ENCODE peak calls at places on chromosomes 6 and 20, in eight cellular contexts. K is stomach, M is SK-N-SH, V is sigmoid colon, I is tibial nerve, X is HepG2, J is A549, Z is transverse colon. P is an unnamed sample. For H3K4me1, the result is how much of the 10 kb centered on the place peaks cover.

GRCh38 chr20:56069016-56069415 is 63.7 kb upstream of the CBLN4 start:
- DNase-seq in I (no peak), K (no peak), J (no peak), Z (no peak), M (no peak), V (no peak), X (no peak), P (no peak)

GRCh38 chr6:27668442-27669275 is 195.8 kb upstream of the ZNF184 start:
- DNase-seq in X (peak), V (no peak), Z (peak), K (no peak), M (peak), I (no peak), J (no peak), P (peak)

GRCh38 chr20:21102691-21103311 is 3.4 kb downstream of the LINC00237 start:
- DNase-seq in Z (peak), V (peak), J (no peak), X (no peak), K (peak), M (peak), I (no peak), P (no peak)

GRCh38 chr6:144264270-144265060 is 20.7 kb upstream of the UTRN start:
- DNase-seq in K (no peak), V (no peak), J (peak), M (no peak), Z (no peak), I (no peak), X (peak), P (peak)

GRCh38 chr20:56964886-56965285 is 301.6 kb downstream of the BMP7 start:
- DNase-seq in X (no peak), I (no peak), Z (no peak), K (no peak), J (no peak), V (no peak), M (no peak), P (no peak)

GRCh38 chr6:71107935-71108420 is 151.1 kb upstream of the B3GAT2 start:
- DNase-seq in V (no peak), Z (no peak), M (no peak), K (no peak), I (no peak), J (no peak), X (no peak), P (no peak)

GRCh38 chr6:73515204-73516101 is 5.4 kb downstream of the EEF1A1 start:
- DNase-seq in I (no peak), Z (peak), X (peak), J (no peak), M (peak), V (peak), K (peak), P (peak)

GRCh38 chr20:36969478-36970186 is 18.1 kb upstream of the SAMHD1 start:
- DNase-seq in M (no peak), X (peak), J (no peak), I (no peak), V (no peak), K (no peak), Z (no peak), P (no peak)

GRCh38 chr20:49278817-49279676 is 1.2 kb upstream of the ZNFX1 start:
- DNase-seq in M (no peak), Z (peak), I (no peak), V (no peak), J (no peak), K (no peak), X (peak), P (peak)

GRCh38 chr20:12528591-12529041 is 480.2 kb upstream of the SPTLC3 start:
- DNase-seq in K (no peak), J (no peak), M (no peak), Z (no peak), I (no peak), V (no peak), X (no peak), P (no peak)

GRCh38 chr6:144840619-144841018 is 555.5 kb downstream of the UTRN start:
- DNase-seq in I (no peak), J (no peak), M (no peak), X (no peak), Z (no peak), V (no peak), K (no peak), P (no peak)

GRCh38 chr6:753486-753885 is 60.5 kb upstream of the EXOC2 start:
- DNase-seq in I (no peak), X (no peak), M (no peak), K (no peak), V (no peak), J (no peak), Z (no peak), P (no peak)

GRCh38 chr6:166785131-166785530 is 158.1 kb upstream of the RPS6KA2 start:
- DNase-seq in I (no peak), V (no peak), J (no peak), Z (no peak), M (no peak), X (no peak), K (no peak), P (no peak)

GRCh38 chr20:13868331-13868730 is 83.5 kb downstream of the NDUFAF5 start:
- DNase-seq in M (no peak), X (no peak), Z (no peak), J (no peak), V (no peak), I (no peak), K (no peak), P (no peak)

GRCh38 chr20:25369529-25369928 is 21.1 kb downstream of the ABHD12 start:
- DNase-seq in J (no peak), K (no peak), V (no peak), Z (no peak), M (no peak), X (no peak), I (no peak), P (no peak)

GRCh38 chr6:28446818-28447511 is 3.7 kb upstream of the ZSCAN23 start:
- DNase-seq in X (no peak), M (peak), K (no peak), Z (no peak), I (no peak), J (no peak), V (no peak), P (no peak)

GRCh38 chr20:35192071-35192872 is 20.4 kb downstream of the PROCR start:
- DNase-seq in Z (no peak), M (no peak), J (no peak), K (no peak), X (no peak), I (no peak), V (no peak), P (peak)

GRCh38 chr20:13009682-13010406 is 1.1 kb downstream of the SPTLC3 start:
- DNase-seq in J (no peak), V (peak), M (no peak), K (no peak), I (no peak), X (peak), Z (peak), P (peak)

GRCh38 chr6:166341464-166341863 is 881 bp downstream of the SFT2D1 start:
- DNase-seq in J (no peak), M (no peak), X (no peak), V (no peak), K (no peak), Z (no peak), I (no peak), P (no peak)

GRCh38 chr20:37396520-37397075 is 50.7 kb downstream of the SRC start:
- DNase-seq in V (no peak), M (peak), K (no peak), X (no peak), I (no peak), J (no peak), Z (no peak), P (no peak)

GRCh38 chr6:83893024-83893423 is 33.5 kb downstream of the CYB5R4 start:
- DNase-seq in K (no peak), V (no peak), M (no peak), J (no peak), X (no peak), I (no peak), Z (no peak), P (no peak)

GRCh38 chr6:113375950-113376846 is 480.9 kb upstream of the MARCKS start:
- DNase-seq in M (no peak), V (no peak), Z (no peak), I (no peak), J (no peak), X (no peak), K (no peak), P (no peak)

GRCh38 chr6:82617648-82618047 is 254.0 kb downstream of the TPBG start:
- DNase-seq in Z (no peak), I (no peak), J (no peak), X (no peak), M (no peak), V (no peak), K (no peak), P (no peak)

GRCh38 chr6:169073311-169073710 is 180.3 kb downstream of the THBS2 start:
- DNase-seq in Z (no peak), X (no peak), M (no peak), V (no peak), K (no peak), I (no peak), J (no peak), P (no peak)

GRCh38 chr20:38840053-38840893 is 34.8 kb downstream of the PPP1R16B start:
- DNase-seq in X (no peak), I (no peak), M (no peak), V (no peak), K (no peak), J (no peak), Z (no peak), P (no peak)

GRCh38 chr6:162070639-162071038 is 656.9 kb downstream of the PRKN start:
- DNase-seq in Z (no peak), J (no peak), K (no peak), X (no peak), M (no peak), I (no peak), V (no peak), P (no peak)

GRCh38 chr6:108838101-108838717 is 10.0 kb upstream of the ARMC2 start:
- DNase-seq in V (no peak), Z (no peak), M (no peak), X (no peak), I (no peak), K (no peak), J (no peak), P (no peak)

GRCh38 chr6:134368670-134369069 is 50.8 kb upstream of the SGK1 start:
- DNase-seq in M (peak), K (no peak), J (no peak), I (no peak), X (no peak), V (no peak), Z (peak), P (no peak)

GRCh38 chr6:151958332-151958731 is 150.8 kb downstream of the ESR1 start:
- DNase-seq in I (no peak), X (no peak), V (no peak), J (no peak), M (no peak), K (no peak), Z (no peak), P (no peak)

GRCh38 chr6:160174681-160175080 is 53.1 kb downstream of the SLC22A1 start:
- DNase-seq in J (no peak), Z (no peak), M (no peak), I (no peak), V (no peak), X (no peak), K (no peak), P (no peak)

GRCh38 chr6:11668455-11668854 is 110.1 kb downstream of the ADTRP start:
- DNase-seq in M (no peak), Z (no peak), X (no peak), J (no peak), V (no peak), I (no peak), K (no peak), P (no peak)

GRCh38 chr20:23094213-23094896 is 8.2 kb upstream of the CD93 start:
- DNase-seq in I (no peak), M (no peak), V (peak), Z (no peak), J (no peak), X (no peak), K (no peak), P (no peak)

GRCh38 chr6:169723991-169724553 is at the start of gene PHF10:
- DNase-seq in M (peak), X (no peak), K (peak), I (no peak), J (no peak), V (no peak), Z (peak), P (peak)

GRCh38 chr6:3831741-3832530 is 17.2 kb upstream of the FAM50B start:
- DNase-seq in X (no peak), I (no peak), V (no peak), K (no peak), J (no peak), M (no peak), Z (no peak), P (no peak)

GRCh38 chr6:76834399-76834798 is 628.9 kb downstream of the HTR1B start:
- DNase-seq in X (no peak), M (no peak), I (no peak), V (no peak), Z (no peak), J (no peak), K (no peak), P (no peak)

GRCh38 chr6:148200302-148200701 is 142.3 kb upstream of the SASH1 start:
- DNase-seq in X (no peak), J (no peak), Z (no peak), M (no peak), V (no peak), K (peak), I (no peak), P (peak)

GRCh38 chr20:25496968-25497401 is 88.3 kb downstream of the NINL start:
- DNase-seq in V (no peak), M (no peak), X (no peak), K (no peak), I (no peak), J (no peak), Z (no peak), P (no peak)

GRCh38 chr6:138596126-138596525 is 96.8 kb upstream of the NHSL1 start:
- DNase-seq in I (no peak), M (no peak), K (no peak), V (no peak), X (no peak), Z (no peak), J (no peak), P (no peak)

GRCh38 chr6:93416575-93417420 is 2.6 kb downstream of the EPHA7 start:
- DNase-seq in X (no peak), K (no peak), Z (peak), V (peak), J (peak), M (peak), I (no peak), P (peak)

GRCh38 chr6:159038914-159039884 is 5.6 kb downstream of the TAGAP start:
- DNase-seq in I (no peak), X (no peak), V (no peak), M (no peak), K (no peak), J (no peak), Z (no peak), P (no peak)

GRCh38 chr6:159042003-159042823 is 2.6 kb downstream of the TAGAP start:
- DNase-seq in I (no peak), Z (peak), K (peak), X (peak), V (peak), J (peak), M (peak), P (peak)

GRCh38 chr6:159039885-159040258 is 4.9 kb downstream of the TAGAP start:
- DNase-seq in J (no peak), V (no peak), X (no peak), I (no peak), M (no peak), K (no peak), Z (no peak), P (no peak)

GRCh38 chr6:159042824-159043181 is 2.0 kb downstream of the TAGAP start:
- DNase-seq in I (no peak), J (no peak), V (no peak), M (no peak), Z (no peak), K (no peak), X (no peak), P (no peak)

DNA sequence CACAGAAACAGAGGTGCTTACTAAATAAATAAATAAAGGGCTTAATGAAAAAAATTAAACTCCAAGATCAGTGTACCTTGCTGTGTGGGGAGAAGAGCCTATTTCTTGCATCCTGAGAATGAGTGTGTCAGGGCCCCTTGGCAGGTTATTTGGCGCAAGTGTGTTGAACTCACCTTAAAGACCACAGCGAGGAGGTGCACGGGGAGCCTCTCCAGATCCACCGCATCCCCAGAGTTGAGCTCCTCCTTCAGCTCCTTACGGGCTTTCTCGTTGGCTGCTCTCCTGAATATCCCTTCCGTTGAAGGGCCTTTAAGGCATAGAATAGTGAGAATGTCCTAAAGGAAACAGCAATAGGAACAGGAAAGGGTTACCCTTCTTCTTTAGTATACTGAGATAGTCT is 3.6 kb downstream of the TAGAP start:
- DNase-seq in M (no peak), J (no peak), X (no peak), K (no peak), V (no peak), I (no peak), Z (no peak), P (no peak)
- H3K4me1 ChIP-seq in M (under half), J (under half), X (under half), K (under half), V (under half), I (under half), Z (under half), P (under half)

DNA sequence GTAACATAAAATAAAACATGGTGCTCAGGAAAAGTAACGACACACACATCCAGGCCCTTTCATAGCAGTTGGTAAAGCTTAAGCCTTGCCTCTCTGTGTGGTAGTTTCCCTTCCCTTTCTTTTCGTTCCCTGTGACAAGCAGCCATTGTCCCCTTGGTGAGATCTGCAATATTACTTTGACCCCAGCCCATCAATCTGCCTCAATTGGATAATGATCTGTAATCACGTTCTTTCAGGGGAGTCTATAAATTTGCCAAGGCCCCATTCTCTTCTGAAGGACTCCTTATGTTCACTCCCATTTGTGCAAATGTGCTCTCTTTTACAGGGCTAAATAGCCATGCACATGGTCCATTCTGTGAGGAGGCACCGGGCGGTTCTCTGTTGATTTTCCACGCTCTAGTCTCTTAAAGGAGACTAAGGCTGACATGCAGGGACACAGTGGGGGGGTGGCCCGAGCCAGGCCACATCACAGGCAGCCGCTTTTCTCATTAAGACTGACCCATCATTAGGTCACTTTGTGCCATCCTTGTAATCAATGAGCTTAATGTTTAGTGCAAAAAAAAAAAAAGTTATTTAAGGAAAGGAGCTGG is 660.4 kb upstream of the SLC35B3 start:
- DNase-seq in V (no peak), I (no peak), K (no peak), Z (no peak), X (no peak), M (no peak), J (no peak), P (no peak)
- TF ChIP-seq EP300 in V (no peak), I (no peak), K (no peak), Z (no peak), X (no peak), M (no peak), J (no peak), P (no peak)

GRCh38 chr6:106514281-106514885 is 114.9 kb downstream of the RTN4IP1 start:
- DNase-seq in J (no peak), M (no peak), K (no peak), Z (no peak), V (no peak), X (no peak), I (no peak), P (no peak)
- H3K4me1 ChIP-seq in J (under half), M (under half), K (under half), Z (under half), V (under half), X (half or more), I (under half), P (under half)

GRCh38 chr6:158867381-158868121 is 48.4 kb upstream of the EZR start:
- DNase-seq in I (no peak), K (peak), M (no peak), Z (peak), V (no peak), X (no peak), J (no peak), P (no peak)
- TF ChIP-seq EP300 in I (no peak), K (no peak), M (no peak), Z (no peak), V (no peak), X (no peak), J (no peak), P (no peak)

GRCh38 chr20:53927990-53928389 is 142.4 kb downstream of the BCAS1 start:
- DNase-seq in I (no peak), V (no peak), J (no peak), Z (no peak), X (no peak), M (no peak), K (no peak), P (no peak)

GRCh38 chr20:53929974-53930650 is 140.3 kb downstream of the BCAS1 start:
- DNase-seq in J (no peak), V (no peak), M (no peak), I (no peak), K (no peak), X (no peak), Z (no peak), P (no peak)

GRCh38 chr20:53931597-53931996 is 138.8 kb downstream of the BCAS1 start:
- DNase-seq in M (no peak), K (no peak), X (no peak), Z (no peak), V (no peak), I (no peak), J (no peak), P (no peak)

GRCh38 chr20:53930651-53931504 is 139.5 kb downstream of the BCAS1 start:
- DNase-seq in J (no peak), V (no peak), Z (no peak), K (no peak), M (no peak), I (no peak), X (no peak), P (no peak)

GRCh38 chr20:53929399-53929798 is 141.0 kb downstream of the BCAS1 start:
- DNase-seq in M (no peak), K (no peak), Z (no peak), J (no peak), V (no peak), I (no peak), X (no peak), P (no peak)
- H3K4me1 ChIP-seq in M (under half), K (under half), Z (under half), J (under half), V (under half), I (under half), X (under half), P (under half)

GRCh38 chr20:5569021-5569420 is 181.2 kb upstream of the SHLD1 start:
- DNase-seq in Z (peak), X (peak), I (no peak), K (no peak), V (no peak), M (peak), J (peak), P (no peak)
- TF ChIP-seq EP300 in Z (no peak), X (no peak), I (no peak), K (no peak), V (no peak), M (no peak), J (no peak), P (no peak)